ENCODE peak calls at places on chromosome 16, in four cellular contexts. H is MM.1S, B is ascending aorta, F is stomach. M is an unnamed sample.
A peak's percentile ranks its signal among the peaks of the same experiment; 100 is the strongest.

GRCh38 chr16:19093631-19094541 is 19.9 kb upstream of the ITPRIPL2 start:
- DNase-seq in F (no peak), H (no peak), B (no peak), M (no peak)

GRCh38 chr16:30535106-30535776 is 583 bp upstream of the ZNF747 start:
- DNase-seq in H (no peak), B (no peak), F (no peak), M (no peak)

GRCh38 chr16:65991149-65991701 is 375.3 kb upstream of the CDH5 start:
- DNase-seq in B (no peak), H (no peak), F (no peak), M (no peak)

GRCh38 chr16:24858219-24859041 is 12.7 kb downstream of the SLC5A11 start:
- DNase-seq in H (peak; percentile 48), B (no peak), F (peak; percentile 39), M (peak; percentile 83)

GRCh38 chr16:47061204-47061603 is 82.5 kb downstream of the NETO2 start:
- DNase-seq in H (no peak), B (no peak), F (no peak), M (no peak)

GRCh38 chr16:87527055-87527724 is 34.4 kb upstream of the ZCCHC14 start:
- DNase-seq in B (no peak), F (no peak), H (no peak), M (no peak)

GRCh38 chr16:28567292-28567691 is 13.6 kb downstream of the SGF29 start:
- DNase-seq in F (no peak), B (no peak), H (no peak), M (no peak)

GRCh38 chr16:10617662-10618420 is 37.4 kb upstream of the EMP2 start:
- DNase-seq in F (no peak), H (no peak), B (no peak), M (no peak)

GRCh38 chr16:86876499-86876898 is 298.1 kb downstream of the FOXL1 start:
- DNase-seq in B (no peak), F (no peak), H (no peak), M (no peak)

GRCh38 chr16:81710596-81710995 is 68.5 kb upstream of the PLCG2 start:
- DNase-seq in B (no peak), H (no peak), F (no peak), M (no peak)

GRCh38 chr16:67277294-67277998 is 1.9 kb upstream of the PLEKHG4 start:
- DNase-seq in H (no peak), B (peak; percentile 55), F (no peak), M (peak; percentile 74)

GRCh38 chr16:54028013-54028412 is 258.6 kb downstream of the IRX3 start:
- DNase-seq in F (no peak), H (no peak), B (no peak), M (no peak)

GRCh38 chr16:89775223-89775622 is 41.2 kb downstream of the FANCA start:
- DNase-seq in B (no peak), H (no peak), F (no peak), M (no peak)

GRCh38 chr16:31876955-31877828 is 3.6 kb downstream of the ZNF267 start:
- DNase-seq in B (no peak), F (no peak), H (peak; percentile 80), M (peak; percentile 30)

GRCh38 chr16:30786936-30787612 is at the start of gene ZNF629:
- DNase-seq in H (no peak), F (peak; percentile 71), B (no peak), M (peak; percentile 78)

GRCh38 chr16:81333356-81333755 is 18.6 kb downstream of the GAN start:
- DNase-seq in F (no peak), B (no peak), H (no peak), M (no peak)

GRCh38 chr16:2779978-2780898 is 3.2 kb upstream of the ELOB start:
- DNase-seq in H (no peak), B (no peak), F (no peak), M (no peak)

GRCh38 chr16:79430129-79430789 is 170.3 kb downstream of the MAF start:
- DNase-seq in F (no peak), H (no peak), B (no peak), M (no peak)

GRCh38 chr16:89132194-89133005 is 38.7 kb downstream of the ACSF3 start:
- DNase-seq in H (no peak), B (no peak), F (no peak), M (no peak)

GRCh38 chr16:75087040-75087979 is 29.3 kb downstream of the LDHD start:
- DNase-seq in F (no peak), B (no peak), H (no peak), M (no peak)

GRCh38 chr16:82395212-82395611 is 225.2 kb upstream of the MPHOSPH6 start:
- DNase-seq in H (no peak), B (no peak), F (no peak), M (no peak)

GRCh38 chr16:63702981-63703590 is 1418.8 kb downstream of the CDH11 start:
- DNase-seq in F (peak; percentile 53), B (no peak), H (no peak), M (no peak)

GRCh38 chr16:75238132-75238852 is 13.1 kb downstream of the BCAR1 start:
- DNase-seq in H (no peak), B (peak; percentile 67), F (peak; percentile 77), M (no peak)

GRCh38 chr16:53852678-53853077 is 148.7 kb downstream of the FTO start:
- DNase-seq in H (no peak), B (no peak), F (no peak), M (no peak)

GRCh38 chr16:1871974-1872635 is at the start of gene MEIOB:
- DNase-seq in H (no peak), F (no peak), B (no peak), M (no peak)

GRCh38 chr16:57303910-57304168 is 19.4 kb upstream of the PLLP start:
- DNase-seq in H (no peak), F (no peak), B (no peak), M (no peak)

GRCh38 chr16:67244387-67245188 is 2.7 kb downstream of the FHOD1 start:
- DNase-seq in F (peak; percentile 68), H (peak; percentile 88), B (peak; percentile 66), M (peak; percentile 45)

GRCh38 chr16:9428355-9429005 is 337.0 kb downstream of the HAPSTR1 start:
- DNase-seq in B (no peak), F (no peak), H (no peak), M (no peak)

GRCh38 chr16:58684354-58685083 is at the start of gene SLC38A7:
- DNase-seq in F (peak; percentile 87), B (peak; percentile 43), H (peak; percentile 86), M (peak; percentile 87)

GRCh38 chr16:48366165-48367093 is 18.8 kb downstream of the SIAH1 start:
- DNase-seq in B (no peak), H (peak; percentile 77), F (peak; percentile 53), M (peak; percentile 63)

GRCh38 chr16:54280751-54281150 is 5.8 kb downstream of the IRX3 start:
- DNase-seq in H (no peak), F (no peak), B (no peak), M (no peak)

DNA sequence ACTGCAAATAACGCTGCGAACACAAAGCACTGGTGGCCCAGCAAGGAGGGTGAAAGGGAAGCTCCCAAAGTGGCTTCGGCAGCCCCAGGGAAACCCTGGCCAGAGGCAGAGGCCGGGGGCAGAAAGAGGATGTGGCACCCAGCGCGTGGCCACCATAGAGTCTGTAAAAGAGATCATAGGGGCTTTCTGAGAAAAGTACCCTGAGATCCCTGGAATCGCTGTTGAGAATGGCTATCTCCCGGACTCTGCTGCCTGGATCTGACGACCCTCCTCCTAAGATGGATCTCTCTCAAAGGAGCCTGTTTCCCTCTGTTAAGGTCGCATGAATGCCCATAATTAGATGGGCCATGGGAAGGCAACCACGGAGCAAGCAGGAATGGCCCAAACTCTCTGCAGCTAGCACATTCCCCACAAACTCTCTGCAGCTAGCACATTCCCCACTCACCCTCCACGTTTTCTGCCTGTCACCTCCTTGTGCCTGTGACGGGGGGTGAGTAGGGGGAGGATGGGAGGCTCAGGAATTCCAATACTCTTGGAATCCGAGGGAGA is 364.4 kb downstream of the XYLT1 start:
- DNase-seq in F (no peak), B (no peak), H (no peak), M (no peak)
- TF ChIP-seq CTCF in F (no peak), B (no peak), H (no peak), M (no peak)

DNA sequence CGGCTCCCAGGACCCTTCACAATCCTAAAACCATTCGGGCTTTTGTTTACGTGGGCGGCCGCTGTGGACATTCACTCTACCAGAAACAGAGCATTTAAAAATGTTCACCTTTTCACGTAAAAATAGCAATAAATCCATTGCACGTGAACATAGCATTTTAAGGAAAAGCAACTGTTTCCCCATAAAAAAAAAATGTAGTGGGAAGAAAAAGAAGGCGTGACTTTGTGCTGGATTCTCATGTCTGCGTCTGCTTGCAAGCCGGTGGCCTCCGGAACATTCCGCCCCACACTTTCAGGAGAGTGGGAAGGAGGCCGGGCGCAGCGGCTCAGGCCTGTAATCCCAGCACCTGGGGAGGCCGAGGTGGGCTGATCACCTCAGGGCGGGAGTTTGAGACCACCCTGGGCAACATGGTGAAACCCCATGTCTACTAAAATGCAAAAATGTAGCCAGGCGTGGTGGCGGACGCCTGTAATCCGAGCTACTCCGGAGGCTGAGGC is 13.4 kb upstream of the GNG13 start:
- DNase-seq in B (no peak), H (no peak), F (no peak), M (no peak)
- TF ChIP-seq CTCF in B (no peak), H (no peak), F (no peak), M (no peak)

GRCh38 chr16:77782694-77783093 is 5.7 kb upstream of the VAT1L start:
- DNase-seq in F (no peak), B (no peak), H (no peak), M (no peak)
- TF ChIP-seq CTCF in F (no peak), B (no peak), H (peak; percentile 8), M (no peak)

DNA sequence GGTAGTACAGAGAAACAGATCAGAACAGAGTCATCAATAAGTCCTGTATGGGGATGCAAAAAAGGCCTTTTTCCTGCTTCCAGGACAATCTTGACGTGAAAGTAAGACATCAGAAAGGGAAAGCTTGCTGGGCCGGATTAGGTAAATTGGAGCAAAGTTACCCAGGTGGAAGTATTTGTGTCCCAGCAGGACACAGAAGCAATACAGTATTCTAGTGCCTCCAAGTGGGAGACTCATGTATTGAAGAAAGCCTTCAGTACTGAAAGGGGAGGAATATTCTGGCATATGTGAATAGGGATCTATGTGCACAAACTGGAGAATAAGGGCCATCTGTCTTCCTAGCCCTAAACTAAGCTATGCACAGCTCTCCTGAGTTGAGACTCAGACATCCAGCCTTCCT is 327.2 kb upstream of the CDH8 start:
- DNase-seq in F (no peak), H (no peak), B (no peak), M (no peak)
- TF ChIP-seq CTCF in F (no peak), H (no peak), B (no peak), M (no peak)

GRCh38 chr16:23435500-23435899 is 17.5 kb downstream of the COG7 start:
- DNase-seq in F (peak; percentile 68), H (peak; percentile 79), B (peak; percentile 14), M (peak; percentile 79)

GRCh38 chr16:23432176-23433128 is 20.5 kb downstream of the COG7 start:
- DNase-seq in B (no peak), H (peak; percentile 55), F (no peak), M (peak; percentile 22)

GRCh38 chr16:23436992-23437391 is 16.0 kb downstream of the COG7 start:
- DNase-seq in H (no peak), F (no peak), B (no peak), M (no peak)

GRCh38 chr16:23433261-23433920 is 19.6 kb downstream of the COG7 start:
- DNase-seq in F (peak; percentile 68), H (no peak), B (no peak), M (no peak)

DNA sequence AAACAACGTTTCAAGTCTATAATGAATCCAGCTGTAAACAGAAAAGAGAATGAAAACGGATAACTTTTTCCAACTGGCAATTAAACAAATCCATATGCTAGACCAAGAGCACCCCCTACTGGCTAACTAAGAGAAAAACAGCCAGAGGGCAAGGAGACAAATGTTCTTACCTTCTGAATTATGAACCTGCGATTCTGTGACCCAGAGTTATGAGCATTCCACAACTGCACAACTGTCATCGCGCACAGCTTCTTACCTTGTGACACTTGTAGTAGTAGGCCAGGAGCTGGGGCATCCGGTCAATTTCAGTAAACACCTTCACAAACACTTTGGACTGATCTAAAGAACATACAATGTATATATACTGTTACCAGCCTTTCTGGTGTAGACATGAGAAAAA is 18.6 kb downstream of the COG7 start:
- DNase-seq in F (no peak), H (peak; percentile 77), B (no peak), M (peak; percentile 54)
- TF ChIP-seq CTCF in F (peak; percentile 79), H (peak; percentile 87), B (peak; percentile 75), M (peak; percentile 84)